ENCODE peak calls at places on chromosomes 3 and 15, in six cellular contexts. Q is omental fat pad, F is natural killer cell, M is Peyer's patch, K is HCT116, P is lower lobe of right lung. A is an unnamed sample.
A peak's percentile ranks its signal among the peaks of the same experiment; 100 is the strongest.

GRCh38 chr3:79906106-79906505 is 138.3 kb upstream of the ROBO1 start:
- DNase-seq in Q (no peak), F (no peak), M (no peak), K (no peak), P (no peak), A (no peak)

GRCh38 chr15:25439456-25439836 is 622 bp upstream of the UBE3A start:
- DNase-seq in Q (no peak), F (no peak), M (peak; percentile 70), K (peak; percentile 6), P (no peak), A (no peak)

GRCh38 chr15:44971036-44971435 is 14.5 kb downstream of the TERB2 start:
- DNase-seq in Q (no peak), F (no peak), M (no peak), K (no peak), P (no peak), A (no peak)

GRCh38 chr15:59298255-59298856 is 74.3 kb downstream of the MYO1E start:
- DNase-seq in Q (no peak), F (no peak), M (no peak), K (peak; percentile 78), P (no peak), A (no peak)

GRCh38 chr15:42490246-42490742 is 647 bp downstream of the ZNF106 start:
- DNase-seq in Q (no peak), F (no peak), M (no peak), K (no peak), P (no peak), A (no peak)

GRCh38 chr15:100113351-100114075 is 228.3 kb downstream of the ADAMTS17 start:
- DNase-seq in Q (no peak), F (no peak), M (no peak), K (no peak), P (no peak), A (no peak)

GRCh38 chr3:72013104-72013503 is 228.2 kb upstream of the PROK2 start:
- DNase-seq in Q (no peak), F (no peak), M (no peak), K (no peak), P (no peak), A (no peak)

GRCh38 chr3:4418156-4418555 is 48.9 kb downstream of the SUMF1 start:
- DNase-seq in Q (no peak), F (no peak), M (no peak), K (no peak), P (no peak), A (no peak)

GRCh38 chr3:128328546-128329458 is 137.9 kb downstream of the DNAJB8 start:
- DNase-seq in Q (no peak), F (no peak), M (no peak), K (no peak), P (peak; percentile 38), A (no peak)

GRCh38 chr3:52121813-52122212 is 32.4 kb downstream of the POC1A start:
- DNase-seq in Q (no peak), F (no peak), M (no peak), K (no peak), P (peak; percentile 47), A (no peak)

GRCh38 chr3:155701882-155702465 is 42.9 kb downstream of the PLCH1 start:
- DNase-seq in Q (no peak), F (no peak), M (no peak), K (peak; percentile 31), P (no peak), A (no peak)

GRCh38 chr15:90035095-90035834 is 34.1 kb downstream of the ZNF710 start:
- DNase-seq in Q (no peak), F (peak; percentile 80), M (peak; percentile 66), K (no peak), P (peak; percentile 87), A (no peak)

GRCh38 chr3:62109534-62109933 is 263.8 kb downstream of the FEZF2 start:
- DNase-seq in Q (no peak), F (no peak), M (no peak), K (no peak), P (no peak), A (no peak)

GRCh38 chr3:187361835-187362234 is 6.3 kb upstream of the RTP4 start:
- DNase-seq in Q (no peak), F (no peak), M (no peak), K (no peak), P (no peak), A (no peak)

GRCh38 chr15:70523634-70524033 is 239.7 kb downstream of the UACA start:
- DNase-seq in Q (no peak), F (peak; percentile 12), M (peak; percentile 11), K (no peak), P (no peak), A (no peak)

GRCh38 chr15:73924258-73924921 is 1.9 kb upstream of the LOXL1 start:
- DNase-seq in Q (no peak), F (no peak), M (no peak), K (no peak), P (peak; percentile 28), A (no peak)

GRCh38 chr15:68821190-68821897 is 649 bp upstream of the ANP32A start:
- DNase-seq in Q (no peak), F (no peak), M (peak; percentile 51), K (no peak), P (peak; percentile 56), A (no peak)

GRCh38 chr3:116837474-116837873 is 127.9 kb downstream of the TUSC7 start:
- DNase-seq in Q (no peak), F (no peak), M (no peak), K (no peak), P (no peak), A (no peak)

GRCh38 chr3:170436697-170437096 is 18.0 kb downstream of the CLDN11 start:
- DNase-seq in Q (no peak), F (no peak), M (no peak), K (no peak), P (no peak), A (no peak)

GRCh38 chr15:50764331-50765201 is 940 bp downstream of the SPPL2A start:
- DNase-seq in Q (no peak), F (no peak), M (no peak), K (no peak), P (no peak), A (no peak)

DNA sequence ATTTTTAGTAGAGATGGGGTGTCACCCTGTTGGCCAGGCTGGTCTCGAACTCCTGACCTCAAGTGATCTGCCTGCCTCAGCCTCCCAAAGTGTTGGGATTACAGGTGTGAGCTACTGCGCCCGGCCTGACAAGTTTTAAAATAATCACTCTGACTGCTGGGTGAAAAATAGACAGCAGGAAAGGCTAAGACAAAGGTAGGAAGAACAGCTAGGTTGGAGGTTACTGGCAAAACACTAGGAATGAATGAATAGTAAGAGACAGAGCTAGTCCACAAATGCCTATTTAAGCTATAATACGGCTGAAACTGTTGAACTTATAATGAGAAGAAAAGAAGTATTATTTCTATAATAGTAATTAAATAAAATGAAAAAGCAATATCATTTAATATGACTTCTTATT is 46.7 kb upstream of the RAP2B start:
- DNase-seq in Q (no peak), F (no peak), M (no peak), K (no peak), P (no peak), A (no peak)
- TF ChIP-seq CTCF in Q (no peak), F (no peak), M (no peak), K (no peak), P (no peak), A (no peak)

GRCh38 chr3:14976317-14976716 is 28.9 kb downstream of the NR2C2 start:
- DNase-seq in Q (no peak), F (no peak), M (no peak), K (no peak), P (no peak), A (no peak)

GRCh38 chr3:14984581-14985113 is 37.3 kb downstream of the NR2C2 start:
- DNase-seq in Q (no peak), F (no peak), M (no peak), K (no peak), P (no peak), A (no peak)

DNA sequence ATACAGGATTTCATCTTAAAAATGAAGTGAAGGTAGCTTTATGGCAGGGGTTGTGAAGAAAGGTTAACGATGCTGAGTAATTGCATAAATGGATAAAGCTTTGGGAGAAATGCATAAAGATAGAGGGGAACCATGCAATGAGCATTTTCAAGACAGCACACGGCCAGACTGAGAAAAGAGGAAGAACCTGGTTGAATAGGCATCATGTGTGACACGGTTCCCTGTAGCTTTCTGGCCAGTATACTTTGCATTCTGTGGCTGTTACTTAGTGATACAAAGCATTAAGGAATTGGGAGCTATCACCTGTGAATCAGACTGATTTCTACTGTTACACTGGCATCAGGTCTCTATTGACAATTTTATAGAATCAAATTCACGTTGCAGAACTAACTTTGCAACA is 33.3 kb downstream of the NR2C2 start:
- DNase-seq in Q (no peak), F (no peak), M (no peak), K (no peak), P (no peak), A (no peak)
- TF ChIP-seq CTCF in Q (no peak), F (no peak), M (no peak), K (no peak), P (no peak), A (no peak)

DNA sequence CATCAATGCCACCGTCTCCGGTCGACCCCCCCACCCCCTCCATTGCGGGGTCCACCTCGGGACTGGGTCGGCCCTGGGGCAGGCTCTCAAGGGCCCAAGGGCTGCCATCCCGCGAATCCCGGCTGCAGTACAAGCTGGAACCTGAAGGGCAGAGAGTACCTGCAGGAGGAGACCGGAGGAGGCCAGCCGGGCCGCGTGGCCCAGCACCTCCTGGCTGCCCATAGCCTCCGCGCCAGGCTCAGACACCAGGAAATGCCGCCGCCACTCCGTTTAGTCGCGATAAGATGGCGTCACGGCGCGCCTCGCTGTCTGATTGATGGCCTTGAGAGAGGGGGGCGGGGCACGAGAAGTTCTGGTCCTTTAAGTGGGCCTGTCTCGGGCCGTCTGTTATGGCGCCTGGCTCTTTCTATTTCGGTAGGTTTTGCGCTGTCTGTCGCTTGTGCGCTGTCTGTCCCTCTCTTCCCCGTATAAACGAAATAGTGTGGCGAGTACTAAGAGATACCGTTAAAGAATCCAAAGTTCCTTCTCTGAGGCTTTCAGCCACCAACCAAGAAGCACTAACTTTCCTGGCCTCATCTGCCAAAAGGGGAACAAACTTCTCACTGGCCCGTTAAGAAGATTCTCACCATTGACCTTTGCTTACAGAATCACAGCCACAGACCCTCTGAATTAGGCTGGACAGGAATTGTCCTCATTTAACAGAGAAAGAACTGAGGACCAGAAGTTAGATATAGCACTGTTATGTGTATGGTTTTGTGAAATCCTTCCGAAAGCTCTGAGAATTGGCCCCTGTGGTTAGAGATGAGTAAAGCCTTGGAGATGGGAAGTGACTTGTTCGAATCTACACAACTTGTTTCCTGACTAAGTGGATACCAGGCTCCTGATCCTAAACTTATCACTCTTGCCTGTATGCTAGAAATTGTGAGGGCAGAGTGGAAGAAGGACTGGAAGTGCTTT is at the start of gene RFT1:
- DNase-seq in Q (peak; percentile 99), F (peak; percentile 98), M (peak; percentile 100), K (peak; percentile 90), P (peak; percentile 99), A (peak; percentile 95)
- TF ChIP-seq CTCF in Q (no peak), F (no peak), M (peak; percentile 46), K (no peak), P (no peak), A (peak; percentile 35)

GRCh38 chr15:82748315-82748714 is 38.6 kb upstream of the AP3B2 start:
- DNase-seq in Q (no peak), F (no peak), M (no peak), K (no peak), P (no peak), A (no peak)

GRCh38 chr15:82749951-82750830 is 40.5 kb upstream of the AP3B2 start:
- DNase-seq in Q (peak; percentile 72), F (peak; percentile 71), M (peak; percentile 96), K (peak; percentile 90), P (peak; percentile 93), A (peak; percentile 72)

DNA sequence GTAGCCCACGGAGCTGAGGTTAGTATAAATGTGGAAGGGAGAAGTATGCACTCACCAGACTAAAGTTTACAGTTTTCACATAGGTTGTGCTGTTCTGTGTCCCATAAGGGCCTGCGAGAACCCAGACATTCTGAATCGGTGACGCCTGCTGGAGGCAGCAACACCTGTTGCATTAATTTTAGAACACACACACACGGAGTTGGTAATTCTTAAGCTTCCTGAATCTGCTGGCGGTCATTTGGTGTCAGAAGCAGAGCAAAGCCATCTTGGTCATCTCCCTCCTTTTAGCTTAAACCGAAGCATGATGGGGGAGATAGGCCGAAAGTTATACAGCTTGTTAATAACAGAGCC is 41.1 kb upstream of the AP3B2 start:
- DNase-seq in Q (no peak), F (no peak), M (no peak), K (no peak), P (no peak), A (no peak)
- TF ChIP-seq CTCF in Q (no peak), F (no peak), M (no peak), K (no peak), P (no peak), A (no peak)

A was measured in progenitor cell of endocrine pancreas.